ENCODE peak calls at places on chromosomes 2 and 18, in eight cellular contexts. G is retina; H is coronary artery; E is mucosa of descending colon; U is psoas muscle; B is activated CD8-positive, alpha-beta memory T cell treated with anti-CD3 and anti-CD28 coated beads, Interleukin-2, amount 50 U/mL, for 4 hours; M is stimulated activated CD8-positive, alpha-beta memory T cell treated with anti-CD3 and anti-CD28 coated beads, Interleukin-4, amount 100 ng/mL, for 1 hour; Z is left cardiac atrium. Y is an unnamed sample.

GRCh38 chr2:148721991-148722777 is 77.6 kb downstream of the EPC2 start:
- DNase-seq in G (no peak), H (no peak), E (no peak), U (no peak), B (no peak), M (no peak), Z (no peak), Y (no peak)

GRCh38 chr2:140947236-140947635 is 1183.6 kb downstream of the LRP1B start:
- DNase-seq in G (peak; percentile 61), H (no peak), E (no peak), U (no peak), B (no peak), M (no peak), Z (no peak), Y (no peak)

GRCh38 chr2:75637568-75637967 is 9.0 kb upstream of the MRPL19 start:
- DNase-seq in G (peak; percentile 6), H (no peak), E (no peak), U (no peak), B (no peak), M (no peak), Z (no peak), Y (no peak)

GRCh38 chr2:54483426-54483825 is 27.3 kb downstream of the SPTBN1 start:
- DNase-seq in G (no peak), H (no peak), E (no peak), U (no peak), B (no peak), M (no peak), Z (no peak), Y (no peak)

GRCh38 chr2:8636691-8637636 is 44.9 kb upstream of the ID2 start:
- DNase-seq in G (peak; percentile 61), H (no peak), E (no peak), U (no peak), B (no peak), M (no peak), Z (no peak), Y (no peak)

GRCh38 chr2:158089322-158089721 is 12.4 kb upstream of the UPP2 start:
- DNase-seq in G (no peak), H (no peak), E (no peak), U (no peak), B (no peak), M (no peak), Z (no peak), Y (no peak)

GRCh38 chr18:70422061-70422965 is 133.5 kb downstream of the SOCS6 start:
- DNase-seq in G (no peak), H (peak; percentile 83), E (peak; percentile 67), U (peak; percentile 82), B (no peak), M (no peak), Z (peak; percentile 86), Y (no peak)

GRCh38 chr2:196453613-196454047 is 185.9 kb upstream of the CCDC150 start:
- DNase-seq in G (no peak), H (no peak), E (no peak), U (no peak), B (peak; percentile 27), M (no peak), Z (no peak), Y (peak; percentile 30)

GRCh38 chr2:84022810-84023431 is 436.2 kb downstream of the SUCLG1 start:
- DNase-seq in G (peak; percentile 38), H (no peak), E (no peak), U (no peak), B (no peak), M (no peak), Z (no peak), Y (peak; percentile 5)

GRCh38 chr2:30514861-30515435 is 67.9 kb downstream of the LCLAT1 start:
- DNase-seq in G (no peak), H (no peak), E (no peak), U (no peak), B (no peak), M (no peak), Z (no peak), Y (no peak)

GRCh38 chr2:8999047-8999446 is 4.4 kb downstream of the MBOAT2 start:
- DNase-seq in G (no peak), H (no peak), E (no peak), U (no peak), B (no peak), M (no peak), Z (no peak), Y (no peak)

GRCh38 chr2:100924122-100924519 is 78.0 kb upstream of the RPL31 start:
- DNase-seq in G (no peak), H (no peak), E (no peak), U (no peak), B (no peak), M (no peak), Z (no peak), Y (no peak)

GRCh38 chr2:83994767-83995166 is 464.3 kb downstream of the SUCLG1 start:
- DNase-seq in G (no peak), H (no peak), E (no peak), U (no peak), B (no peak), M (no peak), Z (no peak), Y (no peak)

GRCh38 chr2:165239230-165239629 is at the start of gene SCN2A:
- DNase-seq in G (peak; percentile 51), H (no peak), E (no peak), U (no peak), B (no peak), M (no peak), Z (no peak), Y (no peak)

GRCh38 chr2:128362889-128363228 is 44.2 kb upstream of the HS6ST1 start:
- DNase-seq in G (peak; percentile 70), H (peak; percentile 78), E (no peak), U (peak; percentile 35), B (no peak), M (no peak), Z (no peak), Y (no peak)

GRCh38 chr2:181456660-181457120 is 496 bp upstream of the ITGA4 start:
- DNase-seq in G (no peak), H (peak; percentile 65), E (peak; percentile 72), U (peak; percentile 65), B (peak; percentile 66), M (peak; percentile 44), Z (peak; percentile 61), Y (peak; percentile 39)

GRCh38 chr2:134466141-134466540 is 212.3 kb downstream of the MGAT5 start:
- DNase-seq in G (no peak), H (no peak), E (no peak), U (no peak), B (peak; percentile 28), M (no peak), Z (no peak), Y (no peak)

GRCh38 chr2:161386228-161386627 is 29.9 kb upstream of the TBR1 start:
- DNase-seq in G (no peak), H (no peak), E (no peak), U (no peak), B (no peak), M (no peak), Z (no peak), Y (no peak)